ENCODE peak calls at places on chromosomes 3 and 15, in four cellular contexts. H is pancreas, D is left lung, Z is colonic mucosa. V is an unnamed sample. For H3K36me3, the result is how much of the 10 kb centered on the place peaks cover.

GRCh38 chr3:141091416-141091815 is 40.3 kb downstream of the SPSB4 start:
- DNase-seq in H (no peak), D (no peak), Z (no peak), V (no peak)

GRCh38 chr3:171620825-171621434 is 160.7 kb upstream of the TNIK start:
- DNase-seq in H (no peak), D (no peak), Z (no peak), V (no peak)

GRCh38 chr15:83747718-83748110 is 93.8 kb downstream of the ADAMTSL3 start:
- DNase-seq in H (no peak), D (no peak), Z (no peak), V (no peak)

GRCh38 chr3:122794779-122795673 is at the start of gene SLC49A4:
- DNase-seq in H (peak), D (peak), Z (peak), V (peak)

GRCh38 chr15:63801171-63801570 is 32.6 kb downstream of the HERC1 start:
- DNase-seq in H (no peak), D (no peak), Z (no peak), V (no peak)

GRCh38 chr3:118991775-118992174 is 42.9 kb downstream of the IGSF11 start:
- DNase-seq in H (no peak), D (no peak), Z (no peak), V (no peak)

GRCh38 chr3:87900061-87900460 is 158.7 kb downstream of the CGGBP1 start:
- DNase-seq in H (no peak), D (no peak), Z (no peak), V (no peak)

GRCh38 chr3:51799879-51800757 is 21.1 kb upstream of the IQCF6 start:
- DNase-seq in H (no peak), D (no peak), Z (peak), V (no peak)

GRCh38 chr3:171704002-171704401 is 106.3 kb downstream of the PLD1 start:
- DNase-seq in H (no peak), D (no peak), Z (peak), V (no peak)

GRCh38 chr3:128984596-128984995 is 9.3 kb downstream of the CFAP92 start:
- DNase-seq in H (no peak), D (no peak), Z (no peak), V (no peak)

GRCh38 chr3:112032377-112032776 is 2.2 kb upstream of the TMPRSS7 start:
- DNase-seq in H (no peak), D (no peak), Z (no peak), V (no peak)

GRCh38 chr15:38699633-38700230 is 135.1 kb upstream of the RASGRP1 start:
- DNase-seq in H (no peak), D (peak), Z (peak), V (no peak)

GRCh38 chr3:137065381-137065780 is 107.6 kb downstream of the IL20RB start:
- DNase-seq in H (no peak), D (no peak), Z (no peak), V (no peak)

GRCh38 chr3:149247929-149248691 is 26.5 kb upstream of the CP start:
- DNase-seq in H (no peak), D (no peak), Z (no peak), V (no peak)

GRCh38 chr3:194598771-194599557 is 34.3 kb downstream of the TMEM44 start:
- DNase-seq in H (peak), D (no peak), Z (no peak), V (no peak)

GRCh38 chr3:184259878-184260570 is 1.3 kb downstream of the CAMK2N2 start:
- DNase-seq in H (peak), D (no peak), Z (no peak), V (no peak)

GRCh38 chr3:28590851-28591250 is 242.2 kb upstream of the AZI2 start:
- DNase-seq in H (no peak), D (no peak), Z (no peak), V (no peak)

GRCh38 chr3:69770219-69770618 is 31.0 kb downstream of the MITF start:
- DNase-seq in H (no peak), D (no peak), Z (no peak), V (no peak)

GRCh38 chr3:196193738-196194541 is 17.3 kb downstream of the ZDHHC19 start:
- DNase-seq in H (peak), D (peak), Z (peak), V (peak)

GRCh38 chr3:153624310-153625030 is 462.4 kb downstream of the RAP2B start:
- DNase-seq in H (no peak), D (no peak), Z (no peak), V (no peak)

GRCh38 chr3:169764164-169764452 is 752 bp downstream of the TERC start:
- DNase-seq in H (no peak), D (no peak), Z (no peak), V (no peak)

GRCh38 chr15:46091860-46092450 is 457.1 kb downstream of the SQOR start:
- DNase-seq in H (no peak), D (no peak), Z (peak), V (no peak)

GRCh38 chr15:85496551-85497545 is 116.4 kb downstream of the AKAP13 start:
- DNase-seq in H (no peak), D (no peak), Z (no peak), V (no peak)

GRCh38 chr15:85495096-85495495 is 114.7 kb downstream of the AKAP13 start:
- DNase-seq in H (no peak), D (no peak), Z (no peak), V (no peak)

GRCh38 chr15:85494035-85494793 is 113.8 kb downstream of the AKAP13 start:
- DNase-seq in H (no peak), D (no peak), Z (peak), V (no peak)

GRCh38 chr15:85495542-85495941 is 115.1 kb downstream of the AKAP13 start:
- DNase-seq in H (no peak), D (no peak), Z (no peak), V (no peak)

GRCh38 chr15:85496146-85496545 is 115.7 kb downstream of the AKAP13 start:
- DNase-seq in H (no peak), D (no peak), Z (no peak), V (no peak)
- H3K27ac ChIP-seq in H (no peak), D (peak), Z (no peak), V (no peak)

DNA sequence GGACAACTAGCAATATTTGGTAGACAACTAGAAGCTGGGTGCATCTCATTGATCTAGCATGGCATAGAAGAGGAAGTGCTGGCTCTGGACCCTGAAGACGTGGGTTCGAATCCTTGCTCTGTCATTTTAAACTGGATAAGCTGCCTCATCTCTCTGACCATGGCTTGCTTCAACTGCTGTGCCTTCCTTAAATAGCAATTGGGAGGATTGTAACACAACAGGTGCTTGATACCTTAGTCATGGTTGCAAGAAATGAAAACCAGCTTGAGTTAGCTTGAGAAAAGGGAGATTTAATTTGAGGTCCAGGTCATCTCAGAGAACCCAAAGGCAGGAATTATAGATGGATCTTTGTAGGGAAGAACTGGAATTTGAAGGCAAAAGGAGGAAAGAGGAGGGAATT is 14.8 kb upstream of the RGMA start:
- DNase-seq in H (no peak), D (no peak), Z (no peak), V (no peak)
- H3K36me3 ChIP-seq in H (under half), D (under half), Z (under half), V (under half)

DNA sequence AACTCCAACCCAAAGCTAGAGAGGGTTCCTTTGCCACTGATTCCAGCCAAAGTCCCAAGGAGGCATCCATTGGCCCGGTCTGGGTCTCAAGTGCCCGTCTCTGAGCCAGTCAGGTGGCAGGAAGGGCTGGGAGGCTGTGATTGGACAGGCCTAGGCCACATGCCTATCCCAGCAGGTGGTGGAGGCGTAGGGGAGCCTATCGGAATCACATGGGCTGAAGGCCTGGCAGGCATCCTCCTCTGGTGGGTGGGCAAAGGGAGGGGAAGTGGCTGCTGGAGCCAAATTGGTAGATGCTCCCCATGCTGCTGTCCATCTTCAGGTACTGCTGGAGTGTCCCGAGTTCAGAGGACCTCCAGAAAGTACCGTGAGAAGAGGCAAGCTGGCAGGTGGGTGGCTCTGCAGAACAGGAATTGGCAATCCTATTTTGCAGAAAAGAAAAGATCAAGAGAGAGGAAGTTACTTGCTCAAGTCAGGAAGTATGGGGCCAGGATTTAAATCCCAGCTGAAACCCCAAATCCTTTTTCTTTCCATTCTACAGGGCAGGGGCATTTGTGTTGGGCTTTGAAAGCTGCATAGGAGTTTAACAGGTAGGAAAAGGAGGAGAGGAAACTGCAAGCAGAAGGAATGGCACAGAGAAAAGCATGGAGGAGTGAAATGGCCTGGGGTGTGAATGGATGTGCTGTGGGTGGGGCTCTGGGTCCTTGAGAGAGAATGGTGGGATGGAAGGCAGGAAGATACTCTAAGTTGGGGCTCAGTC is 3.7 kb downstream of the CHST13 start:
- DNase-seq in H (peak), D (no peak), Z (no peak), V (peak)
- H3K27ac ChIP-seq in H (no peak), D (peak), Z (no peak), V (no peak)

GRCh38 chr15:73852507-73852906 is 20.9 kb upstream of the TBC1D21 start:
- DNase-seq in H (no peak), D (no peak), Z (no peak), V (no peak)

GRCh38 chr15:73845507-73845906 is 27.9 kb upstream of the TBC1D21 start:
- DNase-seq in H (no peak), D (no peak), Z (no peak), V (no peak)

GRCh38 chr15:73851679-73852078 is 21.7 kb upstream of the TBC1D21 start:
- DNase-seq in H (no peak), D (peak), Z (peak), V (no peak)

GRCh38 chr15:73850228-73850627 is 23.1 kb upstream of the TBC1D21 start:
- DNase-seq in H (no peak), D (no peak), Z (no peak), V (no peak)

GRCh38 chr15:73849641-73850040 is 23.7 kb upstream of the TBC1D21 start:
- DNase-seq in H (peak), D (no peak), Z (no peak), V (no peak)
- H3K36me3 ChIP-seq in H (under half), D (under half), Z (under half), V (under half)

GRCh38 chr15:76386178-76386577 is 49.6 kb downstream of the ISL2 start:
- DNase-seq in H (no peak), D (no peak), Z (no peak), V (no peak)
- H3K27ac ChIP-seq in H (no peak), D (no peak), Z (no peak), V (no peak)

DNA sequence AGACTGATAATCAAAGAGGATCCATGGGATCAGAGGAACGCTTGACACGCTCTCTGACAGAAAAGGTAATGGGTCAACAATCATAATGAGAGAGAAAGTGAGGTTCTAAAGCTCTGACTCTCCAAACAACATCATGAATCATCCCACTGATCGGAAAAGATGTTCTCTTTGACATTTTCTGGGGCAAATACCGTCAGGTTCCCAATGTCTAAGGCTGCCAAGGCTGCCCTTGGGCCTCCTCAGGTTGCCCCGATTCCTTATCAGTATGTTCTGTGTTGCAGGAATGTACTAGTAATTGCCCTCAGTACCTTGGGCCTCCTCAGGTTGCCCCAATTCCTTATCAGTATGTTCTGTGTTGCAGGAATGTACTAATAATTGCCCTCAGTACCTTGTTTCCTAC is 60.9 kb downstream of the NPTN start:
- DNase-seq in H (no peak), D (no peak), Z (no peak), V (no peak)
- H3K36me3 ChIP-seq in H (under half), D (under half), Z (under half), V (half or more)

GRCh38 chr15:66858423-66859207 is 156.6 kb downstream of the SMAD6 start:
- DNase-seq in H (no peak), D (no peak), Z (peak), V (no peak)
- H3K27ac ChIP-seq in H (no peak), D (no peak), Z (no peak), V (no peak)

DNA sequence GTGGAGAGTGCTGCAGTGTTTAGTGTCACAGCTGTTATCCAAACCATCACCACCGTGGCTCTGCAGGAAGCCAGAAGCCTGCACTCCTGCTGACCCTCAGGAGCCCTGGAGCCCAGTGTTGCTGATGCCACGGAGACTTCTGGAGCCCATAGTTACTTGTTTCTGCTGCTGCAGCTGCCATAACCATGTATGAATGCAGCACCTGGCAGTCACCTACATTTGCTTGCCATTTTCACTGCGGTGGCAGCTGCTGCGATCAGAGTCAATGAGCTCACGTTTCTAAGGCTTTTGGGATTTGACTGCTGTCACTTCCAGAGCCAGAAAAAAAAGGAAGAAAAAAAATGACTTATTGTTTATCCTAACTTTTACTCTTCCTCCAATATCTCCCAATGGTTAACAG is 299.2 kb upstream of the THRB start:
- DNase-seq in H (peak), D (no peak), Z (no peak), V (no peak)
- H3K36me3 ChIP-seq in H (under half), D (under half), Z (under half), V (under half)

DNA sequence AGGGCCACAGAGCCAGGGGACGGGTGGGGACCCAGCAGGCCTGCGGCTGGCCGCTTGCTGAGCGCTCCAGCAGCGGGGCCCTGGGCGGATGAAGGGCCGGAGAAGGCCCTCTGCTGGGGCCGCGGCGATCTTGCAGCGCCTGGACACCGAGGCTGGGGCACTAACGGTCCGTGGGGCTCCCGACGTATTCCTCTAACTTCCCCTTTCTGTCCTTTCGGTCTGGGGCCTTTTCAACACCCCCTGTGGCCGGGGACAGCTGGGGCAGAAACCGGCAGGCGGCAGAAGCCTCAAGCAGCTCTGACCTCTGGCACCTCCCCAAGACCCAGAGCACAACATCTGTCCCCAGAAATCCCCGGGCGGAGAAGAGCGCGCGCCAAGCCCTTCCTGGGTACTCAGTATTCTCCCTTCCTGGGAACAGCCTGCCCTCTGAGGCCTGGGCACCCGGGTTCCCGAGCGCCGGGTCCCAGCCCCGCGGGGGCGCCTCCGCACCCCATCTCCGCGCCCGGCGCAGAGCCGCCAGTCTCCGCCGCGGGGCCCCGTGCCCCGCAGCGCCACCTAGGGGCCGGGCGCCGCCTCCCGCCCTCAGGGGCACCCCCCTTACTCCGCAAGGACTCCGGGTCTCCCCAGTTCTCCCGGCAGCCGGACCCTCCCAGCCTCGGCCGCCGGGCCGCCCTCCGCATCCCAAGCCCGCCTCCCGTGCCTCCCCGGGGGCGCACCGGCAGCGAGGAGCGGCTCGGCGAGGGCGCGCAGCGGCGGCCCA is 587 bp upstream of the SLCO3A1 start:
- DNase-seq in H (peak), D (peak), Z (peak), V (peak)
- H3K27ac ChIP-seq in H (peak), D (peak), Z (peak), V (peak)

DNA sequence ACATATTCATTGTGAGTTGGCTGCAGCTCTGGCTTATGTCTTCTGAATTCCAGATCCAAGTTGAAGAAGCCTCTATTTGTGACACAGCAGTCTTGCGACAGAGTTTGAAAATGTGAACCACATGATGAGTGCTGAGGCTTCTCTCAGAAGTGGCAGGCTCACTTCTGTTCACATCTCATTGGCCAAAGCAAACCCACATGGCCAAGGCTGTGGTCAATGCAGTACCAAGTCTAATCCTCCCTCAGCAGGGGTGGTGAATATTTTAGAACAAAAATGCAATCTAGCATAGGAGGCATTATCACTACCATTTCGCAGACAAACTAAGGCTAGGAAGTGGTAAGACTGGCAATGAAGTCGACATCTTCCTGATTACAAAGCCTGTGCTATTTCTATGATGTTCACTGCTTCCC is 45.2 kb downstream of the CDCP1 start:
- DNase-seq in H (no peak), D (peak), Z (no peak), V (no peak)
- H3K36me3 ChIP-seq in H (under half), D (under half), Z (under half), V (under half)